ENCODE peak calls at places on chromosome 11, in nine cellular contexts. U, Q, R, W, O, C, T, A and Y are unnamed samples.

GRCh38 chr11:45180158-45180887 is 33.9 kb downstream of the PRDM11 start:
- DNase-seq in U (peak), Q (no peak), R (peak), W (no peak), O (no peak), C (no peak), T (peak), A (no peak), Y (peak)

GRCh38 chr11:119985551-119985950 is 152.4 kb downstream of the TRIM29 start:
- DNase-seq in U (no peak), Q (no peak), R (no peak), W (no peak), O (no peak), C (no peak), T (no peak), A (no peak), Y (no peak)

GRCh38 chr11:121416909-121417567 is 35.1 kb upstream of the SORL1 start:
- DNase-seq in U (peak), Q (peak), R (no peak), W (peak), O (peak), C (peak), T (peak), A (peak), Y (no peak)

GRCh38 chr11:6693342-6694228 is 10.4 kb upstream of the MRPL17 start:
- DNase-seq in U (peak), Q (peak), R (no peak), W (peak), O (peak), C (peak), T (no peak), A (peak), Y (no peak)

GRCh38 chr11:67022961-67023956 is at the start of gene SYT12:
- DNase-seq in U (peak), Q (no peak), R (peak), W (no peak), O (no peak), C (peak), T (no peak), A (no peak), Y (peak)

GRCh38 chr11:108002476-108002875 is 6.2 kb upstream of the CUL5 start:
- DNase-seq in U (no peak), Q (no peak), R (no peak), W (no peak), O (no peak), C (no peak), T (no peak), A (no peak), Y (no peak)

GRCh38 chr11:107785401-107785800 is 73.2 kb downstream of the SLC35F2 start:
- DNase-seq in U (peak), Q (no peak), R (no peak), W (no peak), O (peak), C (peak), T (no peak), A (no peak), Y (no peak)

GRCh38 chr11:73239571-73240189 is 21.6 kb downstream of the P2RY2 start:
- DNase-seq in U (no peak), Q (no peak), R (no peak), W (no peak), O (no peak), C (no peak), T (no peak), A (no peak), Y (no peak)

GRCh38 chr11:16028406-16028805 is 327.9 kb downstream of the SOX6 start:
- DNase-seq in U (peak), Q (no peak), R (no peak), W (no peak), O (no peak), C (peak), T (no peak), A (no peak), Y (no peak)

GRCh38 chr11:58922475-58922874 is 16.8 kb upstream of the GLYATL1 start:
- DNase-seq in U (no peak), Q (no peak), R (no peak), W (no peak), O (no peak), C (no peak), T (no peak), A (no peak), Y (no peak)

GRCh38 chr11:128207861-128208321 is 379.5 kb downstream of the ETS1 start:
- DNase-seq in U (peak), Q (peak), R (no peak), W (no peak), O (peak), C (peak), T (no peak), A (no peak), Y (no peak)

GRCh38 chr11:128318856-128319474 is 268.4 kb downstream of the ETS1 start:
- DNase-seq in U (peak), Q (peak), R (no peak), W (peak), O (no peak), C (peak), T (no peak), A (peak), Y (no peak)

GRCh38 chr11:77440678-77441077 is 33.2 kb downstream of the PAK1 start:
- DNase-seq in U (no peak), Q (no peak), R (no peak), W (no peak), O (no peak), C (no peak), T (no peak), A (no peak), Y (no peak)

GRCh38 chr11:9808943-9809342 is 145.1 kb downstream of the SWAP70 start:
- DNase-seq in U (no peak), Q (peak), R (no peak), W (no peak), O (no peak), C (peak), T (no peak), A (no peak), Y (no peak)

GRCh38 chr11:128532016-128532570 is 55.3 kb downstream of the ETS1 start:
- DNase-seq in U (no peak), Q (no peak), R (no peak), W (no peak), O (no peak), C (no peak), T (peak), A (no peak), Y (no peak)